ENCODE peak calls at places on chromosomes 11 and 22, in nine cellular contexts. U is heart right ventricle; I is Panc1; G is esophagus squamous epithelium; A is stomach; J is prostate gland; M is pancreas; R is fibroblast of lung; L is CD8-positive, alpha-beta T cell. S is an unnamed sample. For H3K4me1, the result is how much of the 10 kb centered on the place peaks cover.

GRCh38 chr22:50461536-50461935 is 13.3 kb downstream of the SBF1 start:
- DNase-seq in U (no peak), I (no peak), G (no peak), A (no peak), J (no peak), M (no peak), R (no peak), L (no peak), S (no peak)

GRCh38 chr11:61472282-61472681 is 36.3 kb upstream of the LRRC10B start:
- DNase-seq in U (peak), I (no peak), G (no peak), A (no peak), J (no peak), M (no peak), R (peak), L (no peak), S (peak)

GRCh38 chr11:102950622-102951081 is 4.9 kb downstream of the MMP13 start:
- DNase-seq in U (no peak), I (no peak), G (no peak), A (no peak), J (no peak), M (no peak), R (peak), L (no peak), S (no peak)

GRCh38 chr22:35174398-35174797 is 82.9 kb upstream of the HMGXB4 start:
- DNase-seq in U (no peak), I (no peak), G (no peak), A (no peak), J (no peak), M (no peak), R (no peak), L (no peak), S (no peak)

GRCh38 chr11:46865340-46865739 is 19.3 kb upstream of the CKAP5 start:
- DNase-seq in U (no peak), I (no peak), G (no peak), A (no peak), J (no peak), M (no peak), R (peak), L (no peak), S (no peak)

GRCh38 chr11:10727259-10727851 is 23.7 kb upstream of the CTR9 start:
- DNase-seq in U (no peak), I (no peak), G (no peak), A (no peak), J (no peak), M (no peak), R (peak), L (no peak), S (no peak)

GRCh38 chr11:111403021-111403725 is 24.1 kb upstream of the POU2AF1 start:
- DNase-seq in U (no peak), I (no peak), G (no peak), A (no peak), J (no peak), M (no peak), R (no peak), L (no peak), S (no peak)

GRCh38 chr11:62497132-62497915 is 49.3 kb downstream of the AHNAK start:
- DNase-seq in U (no peak), I (peak), G (no peak), A (peak), J (peak), M (no peak), R (peak), L (no peak), S (no peak)

GRCh38 chr11:92687724-92688123 is 281.7 kb upstream of the MTNR1B start:
- DNase-seq in U (no peak), I (no peak), G (no peak), A (no peak), J (no peak), M (no peak), R (no peak), L (no peak), S (no peak)

GRCh38 chr22:42928969-42929837 is 72.1 kb upstream of the ARFGAP3 start:
- DNase-seq in U (no peak), I (no peak), G (no peak), A (no peak), J (no peak), M (no peak), R (no peak), L (no peak), S (peak)

GRCh38 chr22:45878051-45878764 is 98.8 kb downstream of the WNT7B start:
- DNase-seq in U (no peak), I (no peak), G (no peak), A (no peak), J (no peak), M (peak), R (no peak), L (no peak), S (peak)

GRCh38 chr11:132257861-132258260 is 887.4 kb downstream of the NTM start:
- DNase-seq in U (no peak), I (no peak), G (no peak), A (no peak), J (no peak), M (no peak), R (no peak), L (no peak), S (no peak)

GRCh38 chr11:116879789-116880402 is 42.5 kb upstream of the APOA1 start:
- DNase-seq in U (peak), I (peak), G (no peak), A (no peak), J (peak), M (no peak), R (peak), L (no peak), S (no peak)

GRCh38 chr11:94199367-94200130 is 70.9 kb downstream of the PANX1 start:
- DNase-seq in U (no peak), I (no peak), G (no peak), A (no peak), J (no peak), M (no peak), R (peak), L (no peak), S (no peak)

GRCh38 chr11:45610627-45611026 is 54.8 kb downstream of the CHST1 start:
- DNase-seq in U (no peak), I (no peak), G (no peak), A (no peak), J (no peak), M (no peak), R (no peak), L (no peak), S (no peak)

GRCh38 chr11:11500744-11501487 is 120.9 kb downstream of the GALNT18 start:
- DNase-seq in U (no peak), I (no peak), G (no peak), A (no peak), J (no peak), M (no peak), R (no peak), L (no peak), S (no peak)

GRCh38 chr11:75195164-75195962 is 44.5 kb downstream of the SLCO2B1 start:
- DNase-seq in U (peak), I (no peak), G (no peak), A (no peak), J (no peak), M (peak), R (no peak), L (no peak), S (peak)

GRCh38 chr11:63869686-63870085 is 30.8 kb downstream of the MARK2 start:
- DNase-seq in U (no peak), I (no peak), G (no peak), A (no peak), J (no peak), M (no peak), R (no peak), L (peak), S (no peak)

GRCh38 chr11:130246719-130247118 is 68.0 kb downstream of the ZBTB44 start:
- DNase-seq in U (no peak), I (no peak), G (no peak), A (no peak), J (no peak), M (no peak), R (peak), L (no peak), S (no peak)

GRCh38 chr11:30370164-30370563 is 47.3 kb downstream of the ARL14EP start:
- DNase-seq in U (no peak), I (no peak), G (no peak), A (no peak), J (no peak), M (no peak), R (no peak), L (no peak), S (no peak)

GRCh38 chr11:10868375-10868774 is 10.5 kb upstream of the ZBED5 start:
- DNase-seq in U (no peak), I (no peak), G (no peak), A (no peak), J (no peak), M (no peak), R (no peak), L (no peak), S (no peak)

GRCh38 chr11:73705053-73705452 is 55.8 kb downstream of the RAB6A start:
- DNase-seq in U (no peak), I (no peak), G (no peak), A (no peak), J (no peak), M (no peak), R (no peak), L (no peak), S (no peak)

GRCh38 chr22:49491726-49492125 is 335.9 kb downstream of the BRD1 start:
- DNase-seq in U (no peak), I (no peak), G (no peak), A (no peak), J (no peak), M (no peak), R (no peak), L (no peak), S (no peak)

GRCh38 chr22:36934153-36934939 is 20.9 kb downstream of the CSF2RB start:
- DNase-seq in U (no peak), I (no peak), G (no peak), A (no peak), J (no peak), M (no peak), R (no peak), L (no peak), S (no peak)

GRCh38 chr11:118200901-118201680 is 23.7 kb downstream of the JAML start:
- DNase-seq in U (no peak), I (no peak), G (no peak), A (no peak), J (no peak), M (no peak), R (no peak), L (no peak), S (no peak)

GRCh38 chr22:43537019-43537585 is 125.3 kb downstream of the MPPED1 start:
- DNase-seq in U (no peak), I (no peak), G (no peak), A (peak), J (no peak), M (no peak), R (no peak), L (no peak), S (no peak)

GRCh38 chr22:39685336-39686177 is 115.0 kb downstream of the CACNA1I start:
- DNase-seq in U (no peak), I (no peak), G (no peak), A (no peak), J (no peak), M (no peak), R (no peak), L (no peak), S (no peak)

GRCh38 chr11:82960000-82960778 is 58.7 kb downstream of the DDIAS start:
- DNase-seq in U (no peak), I (no peak), G (no peak), A (no peak), J (no peak), M (no peak), R (no peak), L (peak), S (no peak)
- H3K4me1 ChIP-seq in U (under half), I (under half), G (under half), A (under half), J (under half), M (under half), R (under half), L (half or more), S (under half)

DNA sequence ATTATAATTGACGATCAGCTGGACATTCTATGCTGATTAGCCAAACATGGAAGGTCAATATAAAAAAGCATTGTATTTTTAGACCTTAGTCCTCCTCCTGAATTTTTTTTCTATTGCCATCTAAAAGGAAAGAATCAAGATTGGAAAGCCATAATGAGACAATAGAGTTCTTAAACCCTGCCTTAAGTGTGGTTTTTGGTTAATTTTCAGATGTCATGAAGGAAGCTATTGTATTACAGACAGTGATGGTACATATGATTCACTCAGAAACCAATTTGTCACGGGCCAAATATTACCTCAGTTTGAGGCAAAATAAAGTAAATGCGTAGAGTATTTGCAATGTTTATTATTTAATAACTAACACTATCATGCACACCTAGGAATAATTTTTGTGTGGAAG is 1164.0 kb upstream of the RAG2 start:
- DNase-seq in U (no peak), I (no peak), G (no peak), A (no peak), J (no peak), M (no peak), R (no peak), L (no peak), S (no peak)
- H3K4me1 ChIP-seq in U (under half), I (under half), G (under half), A (under half), J (under half), M (under half), R (under half), L (under half), S (under half)

DNA sequence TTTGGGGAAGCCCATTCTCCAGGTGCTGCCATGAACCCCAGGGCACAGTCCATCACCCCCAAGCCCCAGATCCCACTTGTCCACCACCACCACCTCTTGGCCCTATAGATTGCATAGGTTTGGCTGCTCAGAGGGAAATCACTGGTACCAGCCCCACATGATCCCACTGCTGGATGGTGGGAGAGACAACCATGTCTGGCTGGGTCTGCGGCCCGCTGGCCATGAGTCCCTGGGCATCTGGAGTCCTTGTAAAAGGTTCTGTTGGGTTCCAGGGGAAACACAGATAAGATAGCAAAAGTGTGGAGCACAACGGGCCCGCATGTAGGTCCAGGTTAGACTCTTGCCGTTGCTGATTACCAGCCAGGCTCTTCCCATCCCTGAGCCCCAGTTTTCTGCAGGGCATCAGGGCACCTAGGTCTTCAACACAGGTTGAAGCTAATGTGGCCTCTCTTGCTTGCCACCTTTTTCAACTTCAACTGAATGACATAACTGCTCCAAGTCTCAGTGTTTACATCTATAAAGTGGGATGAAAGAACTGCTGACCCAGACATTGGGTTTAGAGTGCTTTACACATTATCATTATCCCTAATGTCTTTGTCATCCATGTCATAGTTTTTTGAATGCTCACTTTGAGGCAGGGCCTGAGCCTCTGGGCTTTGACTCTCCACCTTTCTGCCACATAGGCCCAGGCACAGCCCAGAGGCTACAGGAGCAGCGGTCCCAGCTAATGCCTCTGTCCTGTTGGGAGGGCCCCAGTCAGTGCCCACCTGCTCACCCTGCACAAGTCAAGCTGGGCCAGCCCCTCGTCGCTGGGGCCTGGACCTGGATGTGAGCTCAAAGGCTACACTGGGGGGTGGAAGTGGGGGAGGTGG is 1.0 kb upstream of the TANGO2 start:
- DNase-seq in U (no peak), I (no peak), G (no peak), A (no peak), J (no peak), M (no peak), R (no peak), L (no peak), S (no peak)
- H3K4me1 ChIP-seq in U (under half), I (under half), G (half or more), A (half or more), J (under half), M (under half), R (under half), L (under half), S (under half)

DNA sequence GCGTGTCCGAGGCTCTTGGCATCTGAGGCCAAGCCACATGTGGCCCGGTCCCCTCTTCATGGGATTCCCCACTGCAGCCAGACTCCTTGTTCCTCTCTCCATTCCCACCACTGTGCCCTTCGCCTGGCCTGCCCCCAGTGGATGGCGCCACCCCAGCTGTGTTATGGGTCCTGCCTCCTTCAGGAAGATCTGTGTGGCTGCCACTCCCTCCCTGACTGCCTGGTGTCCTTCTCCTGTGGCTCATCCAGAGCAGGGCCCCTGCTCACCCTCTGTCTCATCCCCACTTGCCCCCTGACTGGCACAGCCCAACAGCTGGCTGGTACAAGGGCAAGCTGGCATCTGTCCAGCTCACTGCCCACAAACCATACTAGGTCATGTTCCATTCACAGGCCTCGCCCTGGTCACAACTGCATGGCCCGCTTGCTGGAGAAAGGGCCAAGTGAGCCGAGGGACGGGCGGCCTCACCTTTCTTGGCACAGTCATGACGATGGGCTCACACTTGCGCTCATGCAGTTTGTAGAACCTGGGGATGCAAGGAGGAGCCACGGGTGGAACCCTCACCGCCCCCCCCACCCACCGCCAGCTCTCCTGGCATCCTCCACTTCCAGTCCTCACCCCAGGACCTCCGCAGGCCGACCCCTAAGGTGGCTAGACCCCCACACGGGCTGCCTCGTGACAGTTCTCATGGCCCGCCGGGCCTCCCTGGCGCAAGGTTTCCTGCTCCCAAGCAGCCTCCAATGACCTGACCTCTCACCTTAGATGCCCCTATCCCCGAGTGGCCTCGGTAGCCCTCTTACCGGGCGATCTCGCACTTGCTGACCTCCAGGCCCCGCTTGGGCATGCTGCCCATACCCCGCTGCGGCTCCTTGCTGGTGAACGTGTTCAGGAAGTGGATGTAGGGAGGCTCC is 2.1 kb upstream of the PTPRCAP start:
- DNase-seq in U (no peak), I (no peak), G (no peak), A (peak), J (no peak), M (no peak), R (peak), L (no peak), S (peak)
- H3K4me1 ChIP-seq in U (under half), I (half or more), G (half or more), A (half or more), J (under half), M (under half), R (under half), L (half or more), S (under half)